ENCODE peak calls at places on chromosomes 3 and 15, in six cellular contexts. G is SK-N-SH, T is HCT116, M is HepG2, Z is GM12878, S is H1. A is an unnamed sample.

GRCh38 chr3:59480486-59480995 is 430.7 kb upstream of the CFAP20DC start:
- DNase-seq in S (no peak), Z (peak), T (no peak), M (no peak), G (no peak), A (no peak)

GRCh38 chr3:150020527-150020926 is 49.8 kb upstream of the PFN2 start:
- DNase-seq in S (no peak), M (no peak), T (no peak), G (no peak), Z (no peak), A (no peak)

GRCh38 chr3:5187920-5188418 is 462 bp downstream of the EDEM1 start:
- DNase-seq in S (peak), Z (no peak), T (no peak), M (no peak), G (peak), A (peak)

GRCh38 chr15:82647835-82648256 is 683 bp upstream of the CPEB1 start:
- DNase-seq in S (no peak), Z (no peak), G (peak), M (no peak), T (no peak), A (peak)

GRCh38 chr15:42275780-42276395 is 2.7 kb upstream of the TMEM87A start:
- DNase-seq in S (no peak), M (peak), Z (no peak), T (no peak), G (no peak), A (peak)

GRCh38 chr3:179811321-179812095 is 158.7 kb downstream of the USP13 start:
- DNase-seq in M (peak), T (peak), G (peak), S (no peak), Z (peak), A (peak)

GRCh38 chr3:156688849-156689452 is 14.6 kb downstream of the TIPARP start:
- DNase-seq in M (no peak), S (no peak), G (no peak), Z (no peak), T (no peak), A (no peak)

GRCh38 chr15:64938192-64938591 is 26.5 kb downstream of the ANKDD1A start:
- DNase-seq in T (peak), M (peak), G (no peak), S (peak), Z (no peak), A (no peak)

GRCh38 chr3:37174532-37175126 is at the start of gene LRRFIP2:
- DNase-seq in G (peak), S (no peak), Z (peak), T (no peak), M (no peak), A (no peak)

GRCh38 chr15:91965501-91966180 is 112.1 kb downstream of the SLCO3A1 start:
- DNase-seq in M (no peak), S (no peak), G (no peak), T (peak), Z (no peak), A (no peak)

GRCh38 chr3:158167737-158168469 is 58.0 kb downstream of the RSRC1 start:
- DNase-seq in Z (no peak), M (peak), T (peak), S (no peak), G (no peak), A (peak)

GRCh38 chr3:78255403-78255802 is 1215.5 kb downstream of the ROBO2 start:
- DNase-seq in S (no peak), M (no peak), T (no peak), G (peak), Z (no peak), A (no peak)

GRCh38 chr3:194979173-194979572 is 291.8 kb downstream of the XXYLT1 start:
- DNase-seq in Z (no peak), M (no peak), T (no peak), G (no peak), S (no peak), A (no peak)

GRCh38 chr3:38613426-38613825 is 36.1 kb downstream of the SCN5A start:
- DNase-seq in M (no peak), T (no peak), G (no peak), S (no peak), Z (no peak), A (no peak)

GRCh38 chr15:58141894-58142293 is 3.7 kb downstream of the AQP9 start:
- DNase-seq in G (no peak), T (no peak), S (no peak), Z (no peak), M (no peak), A (no peak)

GRCh38 chr15:40082195-40082868 is 26.3 kb downstream of the BMF start:
- DNase-seq in T (no peak), G (peak), Z (no peak), M (no peak), S (no peak), A (no peak)

GRCh38 chr15:69175536-69175935 is 15.1 kb downstream of the GLCE start:
- DNase-seq in S (no peak), Z (no peak), T (no peak), M (no peak), G (no peak), A (no peak)

GRCh38 chr3:101801174-101801573 is 22.2 kb downstream of the NXPE3 start:
- DNase-seq in Z (no peak), S (no peak), M (no peak), T (no peak), G (no peak), A (no peak)

GRCh38 chr15:101504866-101505609 is 15.5 kb upstream of the PCSK6 start:
- DNase-seq in M (no peak), G (no peak), T (no peak), S (peak), Z (no peak), A (no peak)

GRCh38 chr15:63013052-63013808 is 29.3 kb upstream of the TPM1 start:
- DNase-seq in G (no peak), S (no peak), T (no peak), M (no peak), Z (no peak), A (no peak)

GRCh38 chr3:143110371-143110770 is 9.2 kb upstream of the CHST2 start:
- DNase-seq in G (no peak), T (no peak), M (no peak), S (no peak), Z (no peak), A (no peak)

GRCh38 chr3:149534671-149535394 is 60.3 kb downstream of the TM4SF4 start:
- DNase-seq in M (no peak), G (no peak), Z (no peak), T (no peak), S (no peak), A (no peak)

DNA sequence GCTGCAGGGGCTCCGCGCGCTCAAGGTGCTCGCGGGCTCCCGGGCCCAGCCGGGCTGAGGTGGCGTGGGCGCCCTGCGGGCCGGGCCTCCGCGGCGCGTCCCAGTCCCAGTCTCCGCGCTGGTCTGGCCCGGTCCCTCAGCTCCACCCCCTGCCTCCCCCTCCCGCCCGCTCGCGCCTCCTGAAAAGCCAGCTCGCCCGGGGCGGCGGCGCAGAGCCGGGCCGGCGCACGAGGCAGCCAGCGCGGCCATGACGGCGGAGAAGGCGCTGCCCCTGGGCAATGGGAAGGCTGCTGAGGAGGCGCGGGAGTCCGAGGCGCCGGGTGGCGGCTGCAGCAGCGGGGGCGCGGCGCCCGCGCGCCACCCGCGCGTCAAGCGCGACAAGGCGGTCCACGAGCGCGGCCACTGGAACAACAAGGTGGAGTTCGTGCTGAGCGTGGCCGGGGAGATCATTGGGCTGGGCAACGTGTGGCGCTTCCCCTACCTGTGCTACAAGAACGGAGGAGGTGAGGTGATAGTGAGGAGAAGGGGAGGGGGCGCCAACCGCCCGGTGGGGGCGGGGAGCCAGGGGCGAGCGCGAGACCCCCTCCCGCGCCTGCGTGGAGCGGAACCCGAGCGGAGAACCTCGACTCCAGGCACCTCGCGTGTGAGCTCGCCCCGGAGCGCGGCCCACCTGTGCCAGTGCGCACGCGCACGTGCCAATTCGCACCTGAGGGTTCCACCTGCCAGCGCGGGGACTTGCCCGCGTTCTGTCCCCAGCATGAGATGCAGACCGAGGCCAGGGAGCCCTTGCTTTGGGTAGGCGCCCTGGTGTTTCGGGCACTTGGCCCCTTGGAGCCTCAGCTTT is at the start of gene SLC6A11:
- DNase-seq in M (peak), S (peak), G (peak), Z (no peak), T (no peak), A (no peak)
- TF ChIP-seq RAD21 in M (no peak), S (no peak), G (no peak), Z (no peak), T (no peak), A (no peak)

GRCh38 chr3:120931593-120931992 is 23.6 kb downstream of the STXBP5L start:
- DNase-seq in M (no peak), Z (no peak), G (no peak), S (no peak), T (no peak), A (no peak)

GRCh38 chr3:120926146-120926545 is 18.1 kb downstream of the STXBP5L start:
- DNase-seq in Z (no peak), G (no peak), T (no peak), S (no peak), M (no peak), A (no peak)

DNA sequence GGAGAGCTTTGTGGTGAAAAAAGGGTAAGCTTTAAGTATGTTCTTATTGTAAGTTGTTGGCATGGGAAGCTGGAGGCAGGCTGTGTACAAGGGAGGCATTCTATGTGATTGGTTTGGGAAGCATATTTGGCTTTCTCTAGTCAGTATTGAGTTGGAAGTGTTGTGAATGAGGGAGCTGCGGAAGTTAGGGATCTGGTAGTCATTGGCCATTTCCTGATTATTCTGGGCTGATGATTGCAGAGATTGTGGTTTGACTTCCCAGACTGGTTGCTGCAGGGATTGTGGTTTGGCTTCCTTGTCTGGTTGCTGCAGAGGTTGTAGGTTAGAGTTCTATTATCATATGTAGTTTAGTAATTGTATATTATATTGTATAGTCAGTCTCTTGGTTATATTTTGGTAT is 21.0 kb downstream of the STXBP5L start:
- DNase-seq in Z (no peak), T (no peak), S (no peak), M (no peak), G (peak), A (no peak)
- TF ChIP-seq JUND in Z (no peak), T (no peak), S (no peak), M (no peak), G (no peak), A (no peak)

GRCh38 chr3:171874251-171874679 is 31.1 kb downstream of the TMEM212 start:
- DNase-seq in G (no peak), S (no peak), M (peak), Z (no peak), T (no peak), A (no peak)
- TF ChIP-seq RAD21 in G (no peak), S (no peak), M (no peak), Z (no peak), T (no peak), A (no peak)

DNA sequence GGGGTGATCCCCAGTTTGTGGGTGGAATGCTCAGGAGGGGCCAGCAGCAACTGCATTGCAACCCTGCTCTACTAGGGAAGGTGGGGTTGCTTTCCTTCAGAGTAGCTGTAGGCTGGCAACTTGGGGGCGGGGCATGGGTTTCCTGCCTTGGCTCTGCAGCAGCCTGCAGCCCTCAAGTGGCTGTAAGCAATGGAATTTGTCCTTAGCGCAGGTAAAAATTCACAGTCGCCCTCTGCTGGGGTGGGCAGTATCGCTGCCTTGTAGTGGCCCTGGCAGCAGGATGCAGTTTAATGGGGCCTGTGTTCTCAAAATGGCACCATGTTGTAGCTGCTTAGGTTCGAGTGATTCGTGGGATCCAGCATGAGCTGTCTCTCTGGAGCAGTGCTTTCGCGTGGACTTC is 29.8 kb downstream of the STT3B start:
- DNase-seq in M (no peak), T (no peak), S (peak), G (no peak), Z (no peak), A (peak)
- TF ChIP-seq JUND in M (no peak), T (no peak), S (no peak), G (no peak), Z (no peak), A (no peak)

GRCh38 chr3:55571216-55571813 is 84.2 kb upstream of the WNT5A start:
- DNase-seq in T (no peak), M (no peak), S (no peak), G (no peak), Z (peak), A (no peak)

GRCh38 chr3:55572816-55573215 is 85.7 kb upstream of the WNT5A start:
- DNase-seq in S (no peak), T (no peak), Z (no peak), G (no peak), M (no peak), A (no peak)

GRCh38 chr3:55570361-55570760 is 83.3 kb upstream of the WNT5A start:
- DNase-seq in T (no peak), S (no peak), M (no peak), G (no peak), Z (no peak), A (no peak)

GRCh38 chr3:55574671-55575070 is 87.6 kb upstream of the WNT5A start:
- DNase-seq in G (no peak), M (no peak), Z (no peak), S (no peak), T (no peak), A (no peak)

GRCh38 chr3:55571913-55572312 is 84.8 kb upstream of the WNT5A start:
- DNase-seq in Z (no peak), T (no peak), G (no peak), M (peak), S (peak), A (no peak)
- TF ChIP-seq RAD21 in Z (no peak), T (no peak), G (no peak), M (no peak), S (peak), A (no peak)

DNA sequence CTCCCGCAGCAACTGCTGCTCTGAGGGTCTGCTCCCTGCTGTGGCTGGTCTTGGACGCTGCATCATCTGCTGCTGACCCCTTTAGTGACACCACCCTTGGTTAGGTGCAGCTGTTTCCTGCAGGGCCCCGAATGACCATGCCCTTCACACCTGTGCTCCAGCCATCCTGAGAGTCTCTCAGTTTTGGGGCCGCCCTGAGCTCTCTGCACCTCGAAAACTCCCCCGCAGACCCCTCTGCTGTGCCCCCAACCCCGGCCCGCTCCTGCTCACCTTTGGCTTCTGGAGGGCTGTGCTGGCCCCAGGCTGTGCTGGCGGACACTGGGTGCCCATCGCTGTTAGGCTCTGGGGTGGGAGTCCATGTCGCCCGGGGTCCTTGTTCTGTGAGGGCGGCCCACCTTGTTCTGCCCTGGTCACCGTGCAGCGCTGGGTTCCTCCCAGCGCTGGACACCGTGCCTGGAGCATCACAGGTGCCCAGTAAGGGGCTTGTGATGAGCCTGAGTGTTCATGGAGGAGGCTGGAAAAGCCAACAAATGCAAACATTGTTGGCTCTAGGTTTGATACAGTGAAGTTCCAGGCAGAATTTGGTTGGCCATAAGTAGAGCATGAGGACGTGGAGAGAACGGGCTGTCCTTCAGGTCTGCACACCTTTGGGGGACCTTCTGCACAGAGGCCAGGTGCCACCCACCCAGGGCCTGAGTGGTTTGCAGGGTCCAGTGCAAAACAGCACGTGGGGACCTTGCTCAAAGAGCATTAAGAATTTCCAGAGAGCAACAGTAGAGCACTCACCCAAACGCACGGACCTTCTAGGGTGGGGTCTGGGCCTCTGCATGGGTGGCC is 12.3 kb downstream of the ABTB1 start:
- DNase-seq in S (no peak), T (no peak), Z (no peak), G (no peak), M (no peak), A (no peak)
- TF ChIP-seq JUND in S (no peak), T (no peak), Z (no peak), G (no peak), M (no peak), A (no peak)

GRCh38 chr3:117892991-117893390 is 1141.7 kb downstream of the IGSF11 start:
- DNase-seq in T (no peak), G (no peak), S (no peak), Z (no peak), M (no peak), A (no peak)

GRCh38 chr3:117887031-117887430 is 1147.6 kb downstream of the IGSF11 start:
- DNase-seq in S (no peak), G (no peak), Z (no peak), T (no peak), M (no peak), A (no peak)

GRCh38 chr3:117893638-117894037 is 1141.0 kb downstream of the IGSF11 start:
- DNase-seq in S (no peak), M (no peak), Z (no peak), T (no peak), G (no peak), A (no peak)

GRCh38 chr3:117887896-117888295 is 1146.8 kb downstream of the IGSF11 start:
- DNase-seq in M (no peak), Z (no peak), T (no peak), G (no peak), S (no peak), A (no peak)

GRCh38 chr3:117892431-117892841 is 1142.2 kb downstream of the IGSF11 start:
- DNase-seq in T (no peak), M (no peak), Z (no peak), S (no peak), G (no peak), A (no peak)
- TF ChIP-seq RAD21 in T (no peak), M (no peak), Z (no peak), S (no peak), G (no peak), A (no peak)

GRCh38 chr3:129021140-129021551 is 20.0 kb downstream of the EFCC1 start:
- DNase-seq in T (no peak), S (no peak), M (peak), G (no peak), Z (no peak), A (no peak)
- TF ChIP-seq JUND in T (no peak), S (no peak), M (no peak), G (no peak), Z (no peak), A (no peak)

DNA sequence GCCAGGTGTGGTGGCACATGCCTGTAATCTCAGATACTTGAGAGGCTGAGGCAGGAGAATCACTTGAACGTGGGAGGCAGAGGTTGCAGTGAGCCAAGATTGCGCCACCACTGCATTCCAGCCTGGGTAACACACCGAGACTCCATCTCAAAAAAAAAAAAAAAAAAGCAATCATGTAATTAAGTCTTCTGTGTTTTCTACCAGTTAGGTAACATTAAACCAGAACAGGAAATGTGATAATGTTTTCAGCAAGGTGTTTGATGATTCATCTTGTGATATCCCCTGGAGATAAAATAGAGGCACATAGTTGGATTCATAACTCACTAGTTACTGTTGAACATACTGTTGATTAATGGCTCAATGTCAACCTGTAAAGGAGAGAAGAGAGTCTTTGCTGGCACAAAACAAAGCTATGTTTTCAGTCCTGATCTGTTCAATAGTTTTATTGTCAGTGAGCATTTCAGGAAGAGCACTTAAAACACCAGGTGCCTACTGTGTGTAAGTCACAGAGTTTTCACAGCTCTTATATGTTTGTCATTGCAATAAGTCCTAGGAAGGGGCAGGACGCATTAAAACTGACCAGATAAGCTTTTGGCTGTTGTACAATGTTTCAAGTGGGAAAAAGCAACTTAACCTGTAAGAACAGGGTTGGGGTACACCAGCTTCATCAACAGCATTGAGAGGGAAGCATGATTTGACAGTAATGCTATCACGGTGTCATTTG is 19.5 kb downstream of the DNAJB11 start:
- DNase-seq in S (no peak), T (peak), M (peak), Z (no peak), G (no peak), A (no peak)
- TF ChIP-seq RAD21 in S (no peak), T (peak), M (no peak), Z (no peak), G (no peak), A (no peak)